ENCODE peak calls at places on chromosomes 4 and X, in seven cellular contexts. B, G, D, M, E, H and O are unnamed samples.

GRCh38 chrX:19121466-19121865 is 802 bp downstream of the ADGRG2 start:
- DNase-seq in B (no peak), G (no peak), D (no peak), M (no peak), E (no peak), H (no peak), O (no peak)

GRCh38 chr4:48015678-48016077 is 803 bp downstream of the CNGA1 start:
- DNase-seq in B (no peak), G (no peak), D (no peak), M (no peak), E (no peak), H (no peak), O (no peak)

GRCh38 chrX:96771500-96771899 is 86.9 kb downstream of the DIAPH2 start:
- DNase-seq in B (no peak), G (no peak), D (no peak), M (no peak), E (no peak), H (no peak), O (no peak)

GRCh38 chr4:55545681-55546632 is 752 bp downstream of the CLOCK start:
- DNase-seq in B (no peak), G (peak; percentile 66), D (peak; percentile 63), M (peak; percentile 75), E (peak; percentile 77), H (peak; percentile 41), O (peak; percentile 81)

GRCh38 chr4:13966241-13967195 is 339.0 kb upstream of the BOD1L1 start:
- DNase-seq in B (no peak), G (no peak), D (peak; percentile 88), M (peak; percentile 46), E (peak; percentile 72), H (peak; percentile 80), O (no peak)

GRCh38 chr4:41594439-41594838 is 56.5 kb downstream of the LIMCH1 start:
- DNase-seq in B (no peak), G (no peak), D (peak; percentile 30), M (no peak), E (no peak), H (peak; percentile 18), O (no peak)

GRCh38 chrX:138191998-138192397 is 519.5 kb downstream of the FGF13 start:
- DNase-seq in B (no peak), G (peak; percentile 4), D (peak; percentile 22), M (peak; percentile 5), E (peak; percentile 50), H (no peak), O (no peak)

GRCh38 chrX:107470971-107471370 is 21.5 kb downstream of the FRMPD3 start:
- DNase-seq in B (no peak), G (no peak), D (no peak), M (no peak), E (no peak), H (no peak), O (no peak)

GRCh38 chr4:186765138-186765537 is 41.5 kb upstream of the FAT1 start:
- DNase-seq in B (no peak), G (no peak), D (peak; percentile 78), M (peak; percentile 95), E (no peak), H (peak; percentile 70), O (peak; percentile 82)
- H3K9ac ChIP-seq in B (no peak overlapping the region), G (no peak overlapping the region), D (no peak overlapping the region), M (peak overlapping the region; percentile 56), E (no peak overlapping the region), H (no peak overlapping the region), O (peak overlapping the region; percentile 30)

DNA sequence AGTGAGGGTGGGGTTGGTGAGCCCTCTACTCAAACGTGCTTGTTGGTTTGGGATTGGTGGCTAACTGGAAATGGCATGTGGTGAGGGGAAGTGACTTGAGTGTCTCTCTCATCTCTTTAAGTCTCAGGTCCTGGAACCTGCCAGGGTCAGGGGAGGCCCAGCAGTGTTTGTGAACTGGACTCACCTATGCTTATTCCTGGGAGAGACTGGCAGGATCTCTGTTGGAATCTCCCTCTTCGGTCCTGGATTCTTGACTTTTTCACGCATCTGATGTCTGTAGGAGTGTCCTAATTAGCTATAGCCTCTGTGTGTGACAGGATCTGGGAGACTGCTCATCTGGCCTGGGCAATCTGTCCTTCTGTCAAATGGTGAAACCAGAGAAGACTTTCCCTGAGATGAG is 7.2 kb upstream of the EFNB1 start:
- DNase-seq in B (no peak), G (no peak), D (no peak), M (no peak), E (no peak), H (no peak), O (no peak)
- TF ChIP-seq CTCF in B (no peak), G (no peak), D (no peak), M (no peak), E (no peak), H (no peak), O (no peak)

GRCh38 chr4:120557372-120557771 is 365.2 kb downstream of the PRDM5 start:
- DNase-seq in B (no peak), G (no peak), D (no peak), M (no peak), E (no peak), H (no peak), O (no peak)

GRCh38 chr4:120561648-120562047 is 360.9 kb downstream of the PRDM5 start:
- DNase-seq in B (no peak), G (no peak), D (no peak), M (no peak), E (no peak), H (no peak), O (no peak)
- H3K9ac ChIP-seq in B (no peak overlapping the region), G (no peak overlapping the region), D (no peak overlapping the region), M (no peak overlapping the region), E (no peak overlapping the region), H (no peak overlapping the region), O (no peak overlapping the region)

GRCh38 chrX:48937065-48937907 is 18.5 kb upstream of the PIM2 start:
- DNase-seq in B (peak; percentile 79), G (peak; percentile 90), D (peak; percentile 51), M (no peak), E (no peak), H (peak; percentile 26), O (peak; percentile 63)

GRCh38 chrX:48933757-48934156 is 14.9 kb upstream of the PIM2 start:
- DNase-seq in B (no peak), G (no peak), D (no peak), M (no peak), E (no peak), H (no peak), O (no peak)

GRCh38 chrX:48936429-48937064 is 17.7 kb upstream of the PIM2 start:
- DNase-seq in B (no peak), G (no peak), D (no peak), M (no peak), E (no peak), H (no peak), O (no peak)

GRCh38 chrX:48938721-48939416 is 18.5 kb downstream of the OTUD5 start:
- DNase-seq in B (peak; percentile 84), G (peak; percentile 20), D (no peak), M (no peak), E (no peak), H (no peak), O (no peak)

DNA sequence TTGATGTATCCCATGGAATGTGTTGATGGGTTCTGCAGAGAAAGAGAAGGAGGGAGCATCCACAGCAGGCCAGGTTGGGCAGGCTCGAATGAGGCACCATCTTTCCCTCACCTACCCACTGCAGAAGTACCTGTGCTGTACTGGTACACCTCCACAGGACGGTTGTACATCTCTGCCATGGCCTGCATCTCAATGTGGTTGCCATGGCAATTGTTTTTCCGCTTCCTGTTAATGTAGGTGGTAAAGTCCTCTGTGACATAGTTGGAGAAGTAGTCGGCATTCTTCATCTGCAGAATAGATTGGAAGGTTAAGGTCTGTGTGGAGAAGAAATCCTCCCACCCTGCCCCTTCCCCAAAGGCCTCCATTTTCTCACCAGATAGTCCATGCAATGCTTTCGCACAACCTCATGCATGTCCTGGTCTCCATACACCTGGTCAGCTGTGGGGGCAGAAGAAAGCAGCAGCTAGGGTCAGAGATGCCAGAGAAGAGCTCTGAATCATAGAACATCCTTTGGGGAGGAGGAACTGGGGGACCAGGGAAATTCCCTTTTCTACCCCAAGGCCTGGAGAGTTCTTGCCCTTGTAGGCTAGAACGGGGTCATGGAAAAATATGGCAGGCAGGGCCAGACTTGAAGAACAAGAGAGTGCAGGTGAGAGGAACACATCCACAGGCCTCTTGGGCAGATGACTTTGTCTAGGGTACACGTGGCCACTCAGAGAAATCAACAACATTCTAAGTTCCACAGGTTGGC is 15.9 kb upstream of the PIM2 start:
- DNase-seq in B (no peak), G (no peak), D (no peak), M (no peak), E (no peak), H (no peak), O (no peak)
- TF ChIP-seq CTCF in B (no peak), G (no peak), D (no peak), M (no peak), E (no peak), H (no peak), O (no peak)

GRCh38 chr4:184268574-184269160 is 51.0 kb upstream of the ENPP6 start:
- DNase-seq in B (no peak), G (no peak), D (no peak), M (no peak), E (no peak), H (no peak), O (no peak)
- H3K9ac ChIP-seq in B (peak overlapping the region; percentile 94), G (no peak overlapping the region), D (no peak overlapping the region), M (no peak overlapping the region), E (no peak overlapping the region), H (no peak overlapping the region), O (peak overlapping the region; percentile 61)

GRCh38 chr4:58064618-58065017 is 954.4 kb upstream of the IGFBP7 start:
- DNase-seq in B (no peak), G (no peak), D (no peak), M (no peak), E (no peak), H (no peak), O (no peak)

GRCh38 chr4:58063761-58064160 is 953.6 kb upstream of the IGFBP7 start:
- DNase-seq in B (no peak), G (no peak), D (no peak), M (no peak), E (no peak), H (no peak), O (no peak)

GRCh38 chr4:58061967-58062366 is 951.8 kb upstream of the IGFBP7 start:
- DNase-seq in B (no peak), G (no peak), D (no peak), M (no peak), E (peak; percentile 4), H (no peak), O (no peak)
- TF ChIP-seq CTCF in B (no peak), G (no peak), D (no peak), M (no peak), E (peak; percentile 32), H (no peak), O (no peak)